ENCODE peak calls at places on chromosomes 6 and 20, in six cellular contexts. G is omental fat pad, K is AML-193, U is HFF-Myc, Q is GF-D8, R is retina. Z is an unnamed sample.

GRCh38 chr6:7262037-7262461 is 51.0 kb downstream of the SSR1 start:
- DNase-seq in G (no peak), K (no peak), U (no peak), Q (no peak), R (peak; percentile 45), Z (peak; percentile 57)

GRCh38 chr20:36478137-36478905 is 63.0 kb upstream of the MYL9 start:
- DNase-seq in G (no peak), K (no peak), U (no peak), Q (no peak), R (no peak), Z (no peak)

GRCh38 chr6:131980791-131981623 is 29.8 kb upstream of the CCN2 start:
- DNase-seq in G (no peak), K (no peak), U (no peak), Q (no peak), R (no peak), Z (no peak)

GRCh38 chr6:12749531-12750379 is 33.2 kb downstream of the PHACTR1 start:
- DNase-seq in G (no peak), K (no peak), U (no peak), Q (no peak), R (peak; percentile 87), Z (no peak)

GRCh38 chr6:151310852-151311767 is 71.3 kb downstream of the AKAP12 start:
- DNase-seq in G (no peak), K (no peak), U (no peak), Q (peak; percentile 11), R (no peak), Z (no peak)

GRCh38 chr6:5729813-5730212 is 276.9 kb downstream of the NRN1 start:
- DNase-seq in G (no peak), K (no peak), U (no peak), Q (no peak), R (no peak), Z (no peak)

GRCh38 chr20:46270977-46271744 is 37.1 kb downstream of the CDH22 start:
- DNase-seq in G (no peak), K (no peak), U (no peak), Q (no peak), R (no peak), Z (no peak)

GRCh38 chr6:160662842-160663241 is 1.2 kb downstream of the LPA start:
- DNase-seq in G (no peak), K (no peak), U (no peak), Q (no peak), R (no peak), Z (no peak)

GRCh38 chr6:88867841-88868558 is 95.4 kb downstream of the RNGTT start:
- DNase-seq in G (no peak), K (no peak), U (no peak), Q (no peak), R (peak; percentile 11), Z (no peak)

GRCh38 chr6:3457710-3458605 is 1.1 kb upstream of the SLC22A23 start:
- DNase-seq in G (no peak), K (no peak), U (no peak), Q (no peak), R (peak; percentile 79), Z (no peak)

GRCh38 chr6:145137425-145137824 is 597.9 kb downstream of the EPM2A start:
- DNase-seq in G (no peak), K (peak; percentile 37), U (peak; percentile 9), Q (no peak), R (no peak), Z (no peak)

GRCh38 chr20:58691773-58692578 is 624 bp upstream of the NPEPL1 start:
- DNase-seq in G (no peak), K (peak; percentile 91), U (no peak), Q (peak; percentile 94), R (peak; percentile 33), Z (peak; percentile 91)

GRCh38 chr6:56693246-56693607 is 50.5 kb upstream of the DST start:
- DNase-seq in G (peak; percentile 59), K (no peak), U (no peak), Q (peak; percentile 20), R (no peak), Z (peak; percentile 92)

GRCh38 chr20:24523661-24524060 is 54.2 kb downstream of the SYNDIG1 start:
- DNase-seq in G (no peak), K (no peak), U (no peak), Q (no peak), R (no peak), Z (no peak)

GRCh38 chr6:35312076-35312762 is 14.6 kb downstream of the DEF6 start:
- DNase-seq in G (no peak), K (no peak), U (no peak), Q (no peak), R (no peak), Z (no peak)

GRCh38 chr20:56506103-56506502 is 18.4 kb upstream of the FAM209A start:
- DNase-seq in G (no peak), K (no peak), U (no peak), Q (no peak), R (no peak), Z (no peak)

GRCh38 chr6:134253681-134254080 is 64.2 kb downstream of the SGK1 start:
- DNase-seq in G (no peak), K (no peak), U (peak; percentile 75), Q (no peak), R (peak; percentile 19), Z (no peak)

GRCh38 chr6:138278326-138278725 is 60.0 kb upstream of the PBOV1 start:
- DNase-seq in G (no peak), K (no peak), U (no peak), Q (no peak), R (no peak), Z (no peak)

GRCh38 chr6:26199773-26200728 is 112.8 kb downstream of the HFE start:
- DNase-seq in G (no peak), K (no peak), U (no peak), Q (peak; percentile 22), R (no peak), Z (no peak)

GRCh38 chr6:157853018-157853805 is 30.2 kb downstream of the SNX9 start:
- DNase-seq in G (no peak), K (no peak), U (no peak), Q (no peak), R (no peak), Z (no peak)

GRCh38 chr6:99270852-99271251 is 78.6 kb downstream of the FAXC start:
- DNase-seq in G (no peak), K (no peak), U (no peak), Q (no peak), R (peak; percentile 16), Z (no peak)

GRCh38 chr6:162124710-162125435 is 602.7 kb downstream of the PRKN start:
- DNase-seq in G (no peak), K (no peak), U (no peak), Q (no peak), R (no peak), Z (no peak)

GRCh38 chr20:10225439-10226080 is 6.9 kb downstream of the SNAP25 start:
- DNase-seq in G (no peak), K (no peak), U (no peak), Q (no peak), R (no peak), Z (no peak)

GRCh38 chr20:62878244-62879030 is 16.8 kb upstream of the TCFL5 start:
- DNase-seq in G (no peak), K (no peak), U (no peak), Q (no peak), R (no peak), Z (no peak)

GRCh38 chr20:20548527-20549266 is 163.7 kb downstream of the RALGAPA2 start:
- DNase-seq in G (no peak), K (no peak), U (no peak), Q (no peak), R (no peak), Z (no peak)

GRCh38 chr6:138654715-138655634 is 118.6 kb upstream of the CCDC28A start:
- DNase-seq in G (no peak), K (no peak), U (peak; percentile 15), Q (no peak), R (no peak), Z (no peak)

GRCh38 chr6:126614642-126615504 is 275.0 kb downstream of the CENPW start:
- DNase-seq in G (no peak), K (no peak), U (no peak), Q (no peak), R (no peak), Z (no peak)

GRCh38 chr6:2940010-2940850 is 31.1 kb downstream of the SERPINB6 start:
- DNase-seq in G (no peak), K (peak; percentile 11), U (no peak), Q (peak; percentile 7), R (no peak), Z (no peak)

GRCh38 chr6:33856655-33857054 is 52.9 kb upstream of the MLN start:
- DNase-seq in G (no peak), K (peak; percentile 52), U (no peak), Q (peak; percentile 45), R (no peak), Z (no peak)

GRCh38 chr6:147177286-147177685 is 26.9 kb upstream of the STXBP5 start:
- DNase-seq in G (no peak), K (no peak), U (no peak), Q (no peak), R (no peak), Z (no peak)

GRCh38 chr6:37809144-37809543 is 10.4 kb upstream of the ZFAND3 start:
- DNase-seq in G (no peak), K (no peak), U (no peak), Q (no peak), R (no peak), Z (no peak)

GRCh38 chr6:90080876-90081464 is 186.7 kb downstream of the GJA10 start:
- DNase-seq in G (no peak), K (no peak), U (no peak), Q (no peak), R (no peak), Z (no peak)

GRCh38 chr20:54601831-54602515 is 126.6 kb downstream of the DOK5 start:
- DNase-seq in G (no peak), K (no peak), U (no peak), Q (no peak), R (no peak), Z (no peak)

GRCh38 chr6:113591896-113592827 is 265.0 kb upstream of the MARCKS start:
- DNase-seq in G (no peak), K (no peak), U (no peak), Q (no peak), R (peak; percentile 31), Z (no peak)

GRCh38 chr20:31497838-31498540 is 16.3 kb upstream of the HM13 start:
- DNase-seq in G (no peak), K (no peak), U (no peak), Q (no peak), R (no peak), Z (no peak)

GRCh38 chr6:139344186-139344963 is 30.1 kb downstream of the CITED2 start:
- DNase-seq in G (no peak), K (no peak), U (no peak), Q (no peak), R (no peak), Z (no peak)

GRCh38 chr20:16472045-16472872 is 101.0 kb downstream of the KIF16B start:
- DNase-seq in G (no peak), K (no peak), U (no peak), Q (no peak), R (no peak), Z (no peak)

GRCh38 chr6:145547596-145548325 is 187.6 kb downstream of the EPM2A start:
- DNase-seq in G (no peak), K (no peak), U (no peak), Q (no peak), R (no peak), Z (no peak)